ENCODE peak calls at places on chromosomes 13 and 19, in nine cellular contexts. Z is psoas muscle; U is CD8-positive, alpha-beta T cell; C is neuronal stem cell; S is ascending aorta; Q is body of pancreas; E is DND-41; B is fibroblast of lung; H is heart right ventricle. A is an unnamed sample.

GRCh38 chr19:12720851-12721655 is 2.7 kb downstream of the TNPO2 start:
- DNase-seq in E (no peak), Z (peak; percentile 33), C (no peak), Q (peak; percentile 28), B (peak; percentile 22), U (peak; percentile 52), S (no peak), H (no peak), A (no peak)

GRCh38 chr19:17289489-17289888 is 7.8 kb downstream of the ANKLE1 start:
- DNase-seq in B (peak; percentile 92), Z (peak; percentile 75), Q (peak; percentile 63), H (peak; percentile 73), U (no peak), C (peak; percentile 69), S (no peak), E (no peak), A (no peak)

GRCh38 chr13:23399254-23399796 is 34.2 kb downstream of the SACS start:
- DNase-seq in U (no peak), H (no peak), E (no peak), B (no peak), Z (no peak), S (no peak), C (no peak), Q (no peak), A (no peak)

GRCh38 chr13:73820285-73820684 is 313.9 kb downstream of the KLF12 start:
- DNase-seq in U (no peak), C (no peak), H (no peak), Q (no peak), S (no peak), E (no peak), B (no peak), Z (no peak), A (no peak)

GRCh38 chr13:106625578-106625977 is 57.6 kb upstream of the ARGLU1 start:
- DNase-seq in B (no peak), C (no peak), Q (no peak), E (no peak), S (no peak), U (no peak), Z (no peak), H (no peak), A (no peak)

GRCh38 chr19:56252699-56253422 is 19.7 kb upstream of the EDDM13 start:
- DNase-seq in Z (peak; percentile 56), H (peak; percentile 57), Q (peak; percentile 82), B (peak; percentile 77), U (peak; percentile 75), E (peak; percentile 71), C (peak; percentile 69), S (peak; percentile 64), A (no peak)

GRCh38 chr19:8086849-8087248 is 34.3 kb downstream of the CCL25 start:
- DNase-seq in U (no peak), C (no peak), Q (no peak), S (no peak), B (no peak), H (no peak), E (no peak), Z (no peak), A (no peak)

GRCh38 chr19:12137541-12137940 is 2.6 kb downstream of the ZNF20 start:
- DNase-seq in H (no peak), S (no peak), Q (no peak), E (peak; percentile 60), C (no peak), Z (no peak), U (no peak), B (no peak), A (no peak)

GRCh38 chr13:71865858-71866172 is 1.2 kb downstream of the DACH1 start:
- DNase-seq in Z (no peak), Q (no peak), B (peak; percentile 23), S (no peak), H (peak; percentile 15), E (no peak), U (no peak), C (no peak), A (no peak)

GRCh38 chr19:48329167-48329891 is 4.0 kb downstream of the EMP3 start:
- DNase-seq in Q (peak; percentile 32), H (no peak), U (peak; percentile 59), E (peak; percentile 27), Z (no peak), C (no peak), S (no peak), B (peak; percentile 47), A (no peak)

GRCh38 chr19:36265856-36266374 is 51.0 kb downstream of the ZNF146 start:
- DNase-seq in B (no peak), S (no peak), E (no peak), Z (no peak), U (no peak), H (no peak), Q (no peak), C (no peak), A (no peak)

GRCh38 chr19:37979547-37980082 is 72.6 kb downstream of the SIPA1L3 start:
- DNase-seq in C (no peak), Z (no peak), S (no peak), B (no peak), E (no peak), U (no peak), H (no peak), Q (peak; percentile 58), A (no peak)

GRCh38 chr13:84230568-84230967 is 348.3 kb upstream of the SLITRK1 start:
- DNase-seq in C (no peak), U (no peak), Z (no peak), E (no peak), H (no peak), S (no peak), B (no peak), Q (no peak), A (no peak)

GRCh38 chr13:83975668-83976165 is 93.4 kb upstream of the SLITRK1 start:
- DNase-seq in S (no peak), Z (no peak), Q (no peak), B (no peak), U (no peak), E (no peak), C (no peak), H (no peak), A (no peak)

GRCh38 chr19:943551-944170 is 17.8 kb downstream of the ARID3A start:
- DNase-seq in Q (no peak), B (no peak), Z (no peak), S (no peak), H (no peak), E (no peak), C (no peak), U (no peak), A (no peak)

GRCh38 chr13:95834134-95834765 is 157.3 kb downstream of the DNAJC3 start:
- DNase-seq in H (peak; percentile 40), U (peak; percentile 81), Q (peak; percentile 64), S (no peak), E (peak; percentile 61), C (peak; percentile 74), Z (peak; percentile 39), B (peak; percentile 69), A (no peak)

GRCh38 chr19:49403404-49404187 is 15.5 kb downstream of the KASH5 start:
- DNase-seq in U (no peak), C (no peak), H (no peak), S (no peak), E (no peak), B (no peak), Q (no peak), Z (no peak), A (no peak)

GRCh38 chr19:2014081-2014693 is 1.3 kb downstream of the BTBD2 start:
- DNase-seq in H (no peak), E (no peak), C (no peak), S (no peak), B (no peak), U (no peak), Z (no peak), Q (no peak), A (no peak)
- H3K27ac ChIP-seq in H (no peak overlapping the region), E (peak overlapping the region; percentile 41), C (no peak overlapping the region), S (peak overlapping the region; percentile 63), B (no peak overlapping the region), U (no peak overlapping the region), Z (no peak overlapping the region), Q (no peak overlapping the region), A (no peak overlapping the region)

GRCh38 chr13:59890064-59890463 is 273.7 kb downstream of the DIAPH3 start:
- DNase-seq in U (no peak), C (no peak), Z (no peak), B (peak; percentile 32), S (no peak), Q (no peak), H (no peak), E (no peak), A (no peak)
- H3K27ac ChIP-seq in U (no peak overlapping the region), C (no peak overlapping the region), Z (no peak overlapping the region), B (no peak overlapping the region), S (no peak overlapping the region), Q (no peak overlapping the region), H (no peak overlapping the region), E (no peak overlapping the region), A (no peak overlapping the region)

DNA sequence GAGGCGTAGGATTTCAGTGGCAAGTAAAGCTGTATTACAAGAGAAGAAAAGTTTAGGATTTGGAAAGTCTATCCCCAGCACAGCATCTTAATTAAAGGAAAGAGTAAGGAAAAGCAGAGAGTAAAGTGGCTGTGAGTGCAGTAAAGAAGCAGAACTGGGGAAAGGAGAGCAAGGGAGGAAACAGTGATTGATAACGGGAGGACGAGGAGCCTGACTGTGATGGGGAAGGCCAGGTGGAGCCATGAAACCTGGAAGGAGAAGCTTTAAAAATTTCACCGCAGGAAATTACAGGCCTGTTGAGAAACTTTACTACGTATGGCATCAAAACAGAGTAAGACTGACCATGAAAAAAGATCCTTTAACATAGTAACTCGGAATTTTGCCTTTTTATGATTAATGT is 175.6 kb downstream of the SHISA2 start:
- DNase-seq in B (no peak), U (no peak), S (no peak), Q (no peak), C (no peak), Z (no peak), E (no peak), H (no peak), A (no peak)
- H3K27ac ChIP-seq in B (no peak overlapping the region), U (no peak overlapping the region), S (no peak overlapping the region), Q (no peak overlapping the region), C (no peak overlapping the region), Z (no peak overlapping the region), E (peak overlapping the region; percentile 96), H (no peak overlapping the region), A (no peak overlapping the region)

GRCh38 chr19:10780368-10780767 is 55.6 kb downstream of the TMED1 start:
- DNase-seq in E (no peak), H (peak; percentile 72), Q (no peak), Z (peak; percentile 61), U (no peak), C (no peak), B (peak; percentile 72), S (peak; percentile 87), A (no peak)
- H3K27ac ChIP-seq in E (no peak overlapping the region), H (peak overlapping the region; percentile 27), Q (peak overlapping the region; percentile 71), Z (peak overlapping the region; percentile 61), U (no peak overlapping the region), C (no peak overlapping the region), B (peak overlapping the region; percentile 57), S (peak overlapping the region; percentile 72), A (no peak overlapping the region)

GRCh38 chr19:22901431-22902130 is 69.5 kb downstream of the ZNF723 start:
- DNase-seq in B (no peak), S (no peak), C (no peak), Z (no peak), H (no peak), Q (no peak), U (no peak), E (no peak), A (no peak)
- H3K27ac ChIP-seq in B (no peak overlapping the region), S (no peak overlapping the region), C (no peak overlapping the region), Z (no peak overlapping the region), H (no peak overlapping the region), Q (no peak overlapping the region), U (no peak overlapping the region), E (no peak overlapping the region), A (no peak overlapping the region)

GRCh38 chr19:18434411-18435184 is 3.3 kb downstream of the ISYNA1 start:
- DNase-seq in E (no peak), U (no peak), S (no peak), H (no peak), Z (no peak), C (no peak), Q (no peak), B (no peak), A (no peak)
- H3K27ac ChIP-seq in E (no peak overlapping the region), U (no peak overlapping the region), S (no peak overlapping the region), H (no peak overlapping the region), Z (no peak overlapping the region), C (no peak overlapping the region), Q (peak overlapping the region; percentile 59), B (no peak overlapping the region), A (no peak overlapping the region)